ENCODE peak calls at places on chromosomes 7 and 10, in four cellular contexts. One of them, this sample, is unnamed.

GRCh38 chr7:157972914-157973313 is 614.7 kb downstream of the PTPRN2 start:
- DNase-seq in stimulated activated CD4-positive, alpha-beta T cell treated with anti-CD3 and anti-CD28 coated beads, TNF-alpha, amount 100 ng/mL, for 4 hours: no peak
- DNase-seq in fibroblast of lung: no peak
- DNase-seq in hypothalamus: no peak
- DNase-seq in this sample: peak

GRCh38 chr7:107879400-107880035 is 11.5 kb upstream of the DLD start:
- DNase-seq in hypothalamus: peak
- DNase-seq in stimulated activated CD4-positive, alpha-beta T cell treated with anti-CD3 and anti-CD28 coated beads, TNF-alpha, amount 100 ng/mL, for 4 hours: no peak
- DNase-seq in fibroblast of lung: peak
- DNase-seq in this sample: peak

GRCh38 chr7:159093351-159093971 is 51.2 kb downstream of the VIPR2 start:
- DNase-seq in stimulated activated CD4-positive, alpha-beta T cell treated with anti-CD3 and anti-CD28 coated beads, TNF-alpha, amount 100 ng/mL, for 4 hours: no peak
- DNase-seq in hypothalamus: no peak
- DNase-seq in fibroblast of lung: no peak
- DNase-seq in this sample: no peak

GRCh38 chr10:101617102-101617823 is 29.1 kb downstream of the DPCD start:
- DNase-seq in hypothalamus: no peak
- DNase-seq in stimulated activated CD4-positive, alpha-beta T cell treated with anti-CD3 and anti-CD28 coated beads, TNF-alpha, amount 100 ng/mL, for 4 hours: no peak
- DNase-seq in fibroblast of lung: no peak
- DNase-seq in this sample: no peak

GRCh38 chr10:26832960-26833359 is 27.8 kb downstream of the ABI1 start:
- DNase-seq in stimulated activated CD4-positive, alpha-beta T cell treated with anti-CD3 and anti-CD28 coated beads, TNF-alpha, amount 100 ng/mL, for 4 hours: no peak
- DNase-seq in hypothalamus: no peak
- DNase-seq in fibroblast of lung: no peak
- DNase-seq in this sample: no peak

GRCh38 chr7:95470452-95470851 is 15.3 kb upstream of the ASB4 start:
- DNase-seq in fibroblast of lung: peak
- DNase-seq in stimulated activated CD4-positive, alpha-beta T cell treated with anti-CD3 and anti-CD28 coated beads, TNF-alpha, amount 100 ng/mL, for 4 hours: no peak
- DNase-seq in hypothalamus: no peak
- DNase-seq in this sample: peak

GRCh38 chr7:127114739-127115265 is 137.9 kb downstream of the GRM8 start:
- DNase-seq in stimulated activated CD4-positive, alpha-beta T cell treated with anti-CD3 and anti-CD28 coated beads, TNF-alpha, amount 100 ng/mL, for 4 hours: no peak
- DNase-seq in fibroblast of lung: no peak
- DNase-seq in hypothalamus: no peak
- DNase-seq in this sample: no peak

GRCh38 chr10:4533626-4534025 is 292.4 kb upstream of the AKR1E2 start:
- DNase-seq in hypothalamus: no peak
- DNase-seq in stimulated activated CD4-positive, alpha-beta T cell treated with anti-CD3 and anti-CD28 coated beads, TNF-alpha, amount 100 ng/mL, for 4 hours: no peak
- DNase-seq in fibroblast of lung: no peak
- DNase-seq in this sample: no peak

GRCh38 chr10:110918269-110918632 is 729 bp downstream of the BBIP1 start:
- DNase-seq in fibroblast of lung: peak
- DNase-seq in stimulated activated CD4-positive, alpha-beta T cell treated with anti-CD3 and anti-CD28 coated beads, TNF-alpha, amount 100 ng/mL, for 4 hours: peak
- DNase-seq in hypothalamus: no peak
- DNase-seq in this sample: no peak

GRCh38 chr7:145169908-145170307 is 334.1 kb upstream of the TPK1 start:
- DNase-seq in hypothalamus: no peak
- DNase-seq in fibroblast of lung: no peak
- DNase-seq in stimulated activated CD4-positive, alpha-beta T cell treated with anti-CD3 and anti-CD28 coated beads, TNF-alpha, amount 100 ng/mL, for 4 hours: no peak
- DNase-seq in this sample: no peak

GRCh38 chr10:63264852-63265617 is 131.9 kb downstream of the NRBF2 start:
- DNase-seq in fibroblast of lung: peak
- DNase-seq in stimulated activated CD4-positive, alpha-beta T cell treated with anti-CD3 and anti-CD28 coated beads, TNF-alpha, amount 100 ng/mL, for 4 hours: no peak
- DNase-seq in hypothalamus: peak
- DNase-seq in this sample: peak

GRCh38 chr10:120990831-120991230 is 139.7 kb downstream of the WDR11 start:
- DNase-seq in stimulated activated CD4-positive, alpha-beta T cell treated with anti-CD3 and anti-CD28 coated beads, TNF-alpha, amount 100 ng/mL, for 4 hours: no peak
- DNase-seq in fibroblast of lung: no peak
- DNase-seq in hypothalamus: no peak
- DNase-seq in this sample: no peak

GRCh38 chr10:74888947-74889661 is 62.7 kb downstream of the KAT6B start:
- DNase-seq in hypothalamus: no peak
- DNase-seq in fibroblast of lung: no peak
- DNase-seq in stimulated activated CD4-positive, alpha-beta T cell treated with anti-CD3 and anti-CD28 coated beads, TNF-alpha, amount 100 ng/mL, for 4 hours: no peak
- DNase-seq in this sample: no peak

GRCh38 chr7:84161398-84161797 is 33.2 kb downstream of the SEMA3A start:
- DNase-seq in stimulated activated CD4-positive, alpha-beta T cell treated with anti-CD3 and anti-CD28 coated beads, TNF-alpha, amount 100 ng/mL, for 4 hours: no peak
- DNase-seq in fibroblast of lung: no peak
- DNase-seq in hypothalamus: no peak
- DNase-seq in this sample: no peak

GRCh38 chr10:32348297-32349198 is 1.6 kb upstream of the EPC1 start:
- DNase-seq in hypothalamus: no peak
- DNase-seq in fibroblast of lung: no peak
- DNase-seq in stimulated activated CD4-positive, alpha-beta T cell treated with anti-CD3 and anti-CD28 coated beads, TNF-alpha, amount 100 ng/mL, for 4 hours: no peak
- DNase-seq in this sample: no peak

GRCh38 chr10:131425752-131426529 is 114.4 kb upstream of the TCERG1L start:
- DNase-seq in stimulated activated CD4-positive, alpha-beta T cell treated with anti-CD3 and anti-CD28 coated beads, TNF-alpha, amount 100 ng/mL, for 4 hours: no peak
- DNase-seq in fibroblast of lung: no peak
- DNase-seq in hypothalamus: no peak
- DNase-seq in this sample: no peak

GRCh38 chr7:24178811-24179210 is 105.2 kb upstream of the NPY start:
- DNase-seq in hypothalamus: no peak
- DNase-seq in stimulated activated CD4-positive, alpha-beta T cell treated with anti-CD3 and anti-CD28 coated beads, TNF-alpha, amount 100 ng/mL, for 4 hours: no peak
- DNase-seq in fibroblast of lung: no peak
- DNase-seq in this sample: no peak

GRCh38 chr10:57460540-57460939 is 807.2 kb downstream of the IPMK start:
- DNase-seq in hypothalamus: no peak
- DNase-seq in stimulated activated CD4-positive, alpha-beta T cell treated with anti-CD3 and anti-CD28 coated beads, TNF-alpha, amount 100 ng/mL, for 4 hours: no peak
- DNase-seq in fibroblast of lung: no peak
- DNase-seq in this sample: no peak

GRCh38 chr7:134210976-134211663 is 84.0 kb downstream of the LRGUK start:
- DNase-seq in fibroblast of lung: no peak
- DNase-seq in hypothalamus: no peak
- DNase-seq in stimulated activated CD4-positive, alpha-beta T cell treated with anti-CD3 and anti-CD28 coated beads, TNF-alpha, amount 100 ng/mL, for 4 hours: no peak
- DNase-seq in this sample: no peak

GRCh38 chr10:65861249-65861648 is 1064.6 kb upstream of the LRRTM3 start:
- DNase-seq in fibroblast of lung: peak
- DNase-seq in hypothalamus: no peak
- DNase-seq in stimulated activated CD4-positive, alpha-beta T cell treated with anti-CD3 and anti-CD28 coated beads, TNF-alpha, amount 100 ng/mL, for 4 hours: no peak
- DNase-seq in this sample: peak

GRCh38 chr7:157139142-157140117 is 704 bp downstream of the UBE3C start:
- DNase-seq in fibroblast of lung: peak
- DNase-seq in hypothalamus: peak
- DNase-seq in stimulated activated CD4-positive, alpha-beta T cell treated with anti-CD3 and anti-CD28 coated beads, TNF-alpha, amount 100 ng/mL, for 4 hours: no peak
- DNase-seq in this sample: no peak

This sample was measured in astrocyte of the hippocampus.